ENCODE peak calls at places on chromosomes 16 and 17, in five cellular contexts. V is stomach; G is prostate gland; T is CD4-positive, alpha-beta memory T cell; Z is hepatocyte. I is an unnamed sample. For H3K4me1, the result is how much of the 10 kb centered on the place peaks cover.

GRCh38 chr16:25271421-25271820 is 13.8 kb upstream of the ZKSCAN2 start:
- DNase-seq in Z (no peak), T (no peak), V (no peak), G (no peak), I (no peak)

GRCh38 chr16:83046664-83047063 is 419.9 kb downstream of the CDH13 start:
- DNase-seq in V (no peak), G (no peak), Z (no peak), T (no peak), I (no peak)

GRCh38 chr16:51982715-51983680 is 563.9 kb downstream of the TOX3 start:
- DNase-seq in T (no peak), G (peak), Z (peak), V (peak), I (no peak)

GRCh38 chr17:7748098-7748775 is 30.7 kb downstream of the DNAH2 start:
- DNase-seq in G (no peak), V (no peak), T (no peak), Z (no peak), I (no peak)

GRCh38 chr17:42748906-42749798 is 4.3 kb upstream of the EZH1 start:
- DNase-seq in V (peak), T (no peak), G (no peak), Z (no peak), I (no peak)

GRCh38 chr17:10806863-10807262 is 3.0 kb upstream of the TMEM238L start:
- DNase-seq in V (no peak), Z (no peak), G (no peak), T (no peak), I (no peak)

GRCh38 chr16:22217890-22218730 is 12.0 kb downstream of the EEF2K start:
- DNase-seq in G (no peak), V (no peak), Z (no peak), T (no peak), I (no peak)

GRCh38 chr17:57319806-57320205 is 63.5 kb downstream of the MSI2 start:
- DNase-seq in T (no peak), V (no peak), G (no peak), Z (no peak), I (no peak)

GRCh38 chr17:31877341-31877740 is 18.3 kb upstream of the COPRS start:
- DNase-seq in Z (no peak), V (no peak), T (no peak), G (no peak), I (no peak)

GRCh38 chr17:50267074-50267841 is 7.0 kb upstream of the TMEM92 start:
- DNase-seq in V (no peak), G (no peak), Z (peak), T (no peak), I (no peak)

GRCh38 chr17:50264263-50265113 is 9.8 kb upstream of the TMEM92 start:
- DNase-seq in T (no peak), G (no peak), V (no peak), Z (peak), I (no peak)

GRCh38 chr17:50265212-50265611 is 9.1 kb upstream of the TMEM92 start:
- DNase-seq in G (peak), V (peak), Z (peak), T (no peak), I (no peak)

GRCh38 chr17:50266384-50267073 is 7.7 kb upstream of the TMEM92 start:
- DNase-seq in V (peak), T (no peak), G (peak), Z (peak), I (no peak)

GRCh38 chr17:50265690-50266306 is 8.5 kb upstream of the TMEM92 start:
- DNase-seq in G (no peak), V (no peak), Z (peak), T (no peak), I (no peak)
- H3K4me1 ChIP-seq in G (under half), V (half or more), Z (half or more), T (under half), I (under half)

DNA sequence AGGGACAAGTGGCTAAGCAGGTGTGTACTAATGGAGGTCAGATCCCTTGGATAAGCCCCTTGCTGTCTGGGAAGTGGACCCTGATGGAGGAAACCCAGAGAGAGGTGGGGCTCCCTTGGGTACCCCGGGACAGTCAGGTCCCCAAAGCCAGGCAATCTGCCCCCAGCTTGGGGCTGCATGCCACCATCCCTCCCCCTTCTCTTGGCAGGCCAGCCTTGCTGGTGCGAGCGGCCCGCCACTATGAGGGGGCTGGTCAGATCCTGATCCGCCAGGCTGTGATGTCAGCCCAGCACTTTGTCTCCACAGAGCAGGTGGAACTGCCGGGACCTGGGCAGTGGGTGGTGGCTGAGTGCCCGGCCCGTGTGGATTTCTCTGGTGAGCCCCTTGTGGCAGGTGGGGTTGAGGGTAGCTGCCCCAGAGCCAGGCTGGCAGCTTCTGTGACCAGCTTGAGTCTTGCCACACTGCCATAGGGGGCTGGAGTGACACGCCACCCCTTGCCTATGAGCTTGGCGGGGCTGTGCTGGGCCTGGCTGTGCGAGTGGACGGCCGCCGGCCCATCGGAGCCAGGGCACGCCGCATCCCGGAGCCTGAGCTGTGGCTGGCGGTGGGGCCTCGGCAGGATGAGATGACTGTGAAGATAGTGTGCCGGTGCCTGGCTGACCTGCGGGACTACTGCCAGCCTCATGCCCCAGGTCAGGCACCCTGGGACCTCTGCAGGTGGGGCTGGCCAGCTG is 20.1 kb downstream of the FCSK start:
- DNase-seq in G (no peak), Z (no peak), T (no peak), V (no peak), I (no peak)
- H3K4me3 ChIP-seq in G (no peak), Z (no peak), T (no peak), V (no peak), I (no peak)

DNA sequence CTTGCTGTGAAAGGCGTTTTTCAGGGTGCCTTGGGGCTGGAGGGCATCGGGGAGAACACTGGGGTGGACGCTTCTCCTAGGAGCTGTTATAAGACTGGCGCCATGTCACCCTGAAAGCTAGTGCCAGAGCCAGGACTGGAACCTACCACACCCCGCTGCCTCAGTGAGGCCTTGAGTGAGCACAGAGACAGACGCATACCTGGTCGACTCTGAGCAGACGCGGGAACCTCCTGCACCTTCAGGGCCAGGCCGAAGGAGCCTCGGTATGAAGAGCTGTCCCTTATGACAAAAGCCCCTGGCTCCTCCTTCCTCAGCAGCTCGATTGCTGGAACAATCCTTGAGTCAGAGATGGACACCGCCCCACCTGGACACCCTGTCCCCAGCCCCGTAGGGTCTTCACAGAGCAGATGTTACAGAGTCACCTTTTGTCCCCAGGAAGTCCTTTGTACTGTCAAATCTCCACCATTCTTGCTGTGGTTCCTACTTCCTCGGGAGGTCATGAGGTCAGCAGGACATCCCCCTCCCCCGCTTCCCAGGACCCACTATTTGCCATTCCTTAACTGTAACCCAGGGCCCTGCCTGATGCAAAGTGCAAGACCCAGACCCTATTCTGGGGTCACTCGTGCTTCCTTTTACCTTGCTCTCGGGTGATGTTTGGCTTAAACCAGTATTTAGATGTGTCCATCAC is 17.0 kb downstream of the TNS4 start:
- DNase-seq in G (no peak), T (no peak), V (no peak), Z (no peak), I (no peak)
- H3K4me1 ChIP-seq in G (under half), T (half or more), V (under half), Z (under half), I (under half)

DNA sequence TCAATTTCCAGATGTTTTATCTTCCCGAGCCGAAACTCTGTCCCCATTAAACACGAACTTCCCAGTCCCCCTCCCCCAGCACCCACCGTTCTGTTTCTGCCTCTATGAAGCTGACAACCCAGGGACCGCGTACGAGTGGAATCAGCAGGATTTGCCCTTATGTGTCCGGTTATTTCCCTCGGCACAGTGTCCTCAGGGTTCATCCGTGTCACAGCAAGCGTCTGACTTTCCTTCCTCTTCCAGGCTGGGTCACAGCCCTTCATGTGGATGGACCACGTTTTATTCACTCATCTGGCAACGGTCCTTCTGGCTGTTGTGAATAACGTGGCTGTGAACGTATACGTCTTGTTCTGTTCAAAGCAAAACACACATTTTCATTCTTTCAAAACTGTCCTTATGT is 31.3 kb downstream of the METRNL start:
- DNase-seq in G (no peak), V (no peak), Z (no peak), T (no peak), I (peak)
- H3K4me3 ChIP-seq in G (no peak), V (no peak), Z (no peak), T (no peak), I (no peak)

I was measured in mucosa of descending colon.